ENCODE peak calls at places on chromosome X, in eight cellular contexts. A, J, E, I, D, C, N and V are unnamed samples.

GRCh38 chrX:11792461-11793421 is 34.7 kb downstream of the MSL3 start:
- DNase-seq in A (no peak), J (peak), E (no peak), I (no peak), D (no peak), C (no peak), N (peak), V (peak)

GRCh38 chrX:29535212-29536162 is 679.9 kb upstream of the MAGEB2 start:
- DNase-seq in A (no peak), J (no peak), E (no peak), I (no peak), D (no peak), C (no peak), N (peak), V (no peak)

GRCh38 chrX:123263246-123263757 is 79.2 kb downstream of the GRIA3 start:
- DNase-seq in A (no peak), J (no peak), E (no peak), I (no peak), D (no peak), C (no peak), N (no peak), V (no peak)

GRCh38 chrX:48508400-48509244 is at the start of gene PORCN:
- DNase-seq in A (peak), J (peak), E (peak), I (peak), D (peak), C (peak), N (peak), V (peak)

GRCh38 chrX:30652527-30653414 is 452 bp upstream of the GK start:
- DNase-seq in A (peak), J (peak), E (peak), I (peak), D (peak), C (peak), N (peak), V (peak)

GRCh38 chrX:107731831-107732502 is 43.6 kb downstream of the TSC22D3 start:
- DNase-seq in A (peak), J (no peak), E (no peak), I (peak), D (peak), C (peak), N (peak), V (peak)

GRCh38 chrX:78199851-78200250 is 60.4 kb upstream of the TAF9B start:
- DNase-seq in A (no peak), J (no peak), E (peak), I (no peak), D (peak), C (no peak), N (peak), V (no peak)

GRCh38 chrX:120271218-120271617 is 20.6 kb downstream of the ZBTB33 start:
- DNase-seq in A (no peak), J (no peak), E (no peak), I (no peak), D (no peak), C (no peak), N (no peak), V (peak)

GRCh38 chrX:75997692-75998091 is 175.2 kb upstream of the PBDC1 start:
- DNase-seq in A (no peak), J (no peak), E (no peak), I (no peak), D (no peak), C (no peak), N (no peak), V (no peak)

GRCh38 chrX:101803451-101803850 is 128.4 kb downstream of the ZMAT1 start:
- DNase-seq in A (peak), J (no peak), E (no peak), I (no peak), D (no peak), C (no peak), N (peak), V (no peak)

GRCh38 chrX:30957753-30958152 is 68.7 kb upstream of the TAB3 start:
- DNase-seq in A (no peak), J (no peak), E (peak), I (no peak), D (peak), C (no peak), N (peak), V (no peak)

GRCh38 chrX:102604327-102604726 is 5.0 kb downstream of the ARMCX5 start:
- DNase-seq in A (no peak), J (no peak), E (no peak), I (no peak), D (no peak), C (no peak), N (no peak), V (no peak)

GRCh38 chrX:128619490-128619889 is 567.3 kb upstream of the ACTRT1 start:
- DNase-seq in A (no peak), J (no peak), E (no peak), I (no peak), D (no peak), C (no peak), N (no peak), V (no peak)

GRCh38 chrX:70128071-70128470 is 5.2 kb upstream of the IGBP1 start:
- DNase-seq in A (no peak), J (no peak), E (no peak), I (no peak), D (no peak), C (no peak), N (no peak), V (no peak)

GRCh38 chrX:116173006-116173405 is 2.5 kb downstream of the AGTR2 start:
- DNase-seq in A (no peak), J (no peak), E (no peak), I (no peak), D (no peak), C (no peak), N (no peak), V (no peak)

GRCh38 chrX:2967998-2968909 is 38.1 kb upstream of the ARSH start:
- DNase-seq in A (no peak), J (no peak), E (no peak), I (no peak), D (peak), C (no peak), N (no peak), V (no peak)

GRCh38 chrX:9635805-9636204 is 129.8 kb downstream of the GPR143 start:
- DNase-seq in A (no peak), J (no peak), E (no peak), I (no peak), D (no peak), C (no peak), N (no peak), V (no peak)

GRCh38 chrX:139202742-139203410 is 327.7 kb upstream of the F9 start:
- DNase-seq in A (no peak), J (no peak), E (no peak), I (no peak), D (no peak), C (no peak), N (no peak), V (no peak)

GRCh38 chrX:77447339-77448149 is at the start of gene FGF16:
- DNase-seq in A (no peak), J (no peak), E (no peak), I (no peak), D (no peak), C (no peak), N (no peak), V (no peak)

GRCh38 chrX:33183366-33183765 is 28.0 kb downstream of the DMD start:
- DNase-seq in A (peak), J (no peak), E (no peak), I (no peak), D (no peak), C (peak), N (no peak), V (peak)

GRCh38 chrX:126820700-126821420 is 1.3 kb downstream of the PRR32 start:
- DNase-seq in A (no peak), J (no peak), E (no peak), I (no peak), D (no peak), C (no peak), N (no peak), V (no peak)

GRCh38 chrX:22141061-22141460 is 108.9 kb downstream of the PHEX start:
- DNase-seq in A (no peak), J (no peak), E (no peak), I (no peak), D (no peak), C (no peak), N (no peak), V (no peak)

GRCh38 chrX:26778320-26778888 is 562.4 kb downstream of the MAGEB5 start:
- DNase-seq in A (no peak), J (no peak), E (no peak), I (no peak), D (peak), C (no peak), N (peak), V (no peak)

GRCh38 chrX:37871626-37872302 is 24.4 kb upstream of the DYNLT3 start:
- DNase-seq in A (no peak), J (no peak), E (no peak), I (no peak), D (peak), C (no peak), N (peak), V (peak)

GRCh38 chrX:39736219-39737211 is 361.2 kb downstream of the BCOR start:
- DNase-seq in A (peak), J (no peak), E (no peak), I (peak), D (no peak), C (peak), N (peak), V (peak)
- TF ChIP-seq POLR2A in A (no peak), J (no peak), E (no peak), I (no peak), D (no peak), C (no peak), N (no peak), V (no peak)

GRCh38 chrX:109475174-109475891 is 6.6 kb downstream of the GUCY2F start:
- DNase-seq in A (peak), J (no peak), E (peak), I (no peak), D (peak), C (peak), N (peak), V (peak)
- TF ChIP-seq EP300 in A (no peak), J (no peak), E (no peak), I (no peak), D (no peak), C (no peak), N (no peak), V (no peak)

GRCh38 chrX:114049063-114049462 is 534.8 kb upstream of the HTR2C start:
- DNase-seq in A (no peak), J (no peak), E (no peak), I (no peak), D (peak), C (no peak), N (no peak), V (no peak)
- TF ChIP-seq POLR2A in A (no peak), J (no peak), E (no peak), I (no peak), D (no peak), C (no peak), N (no peak), V (no peak)

GRCh38 chrX:134548844-134549205 is 88.9 kb downstream of the HPRT1 start:
- DNase-seq in A (no peak), J (no peak), E (no peak), I (no peak), D (no peak), C (no peak), N (no peak), V (no peak)
- TF ChIP-seq EP300 in A (no peak), J (no peak), E (no peak), I (no peak), D (no peak), C (no peak), N (no peak), V (no peak)